ENCODE peak calls at places on chromosomes 16 and 17, in four cellular contexts. I is AG10803, A is ELR, W is pulmonary artery endothelial cell. M is an unnamed sample.

GRCh38 chr17:46741122-46741725 is 77.3 kb downstream of the WNT3 start:
- DNase-seq in I (no peak), W (no peak), A (no peak), M (no peak)

GRCh38 chr16:49696414-49697101 is 159.4 kb downstream of the ZNF423 start:
- DNase-seq in I (no peak), A (no peak), W (no peak), M (no peak)

GRCh38 chr16:87431926-87432325 is 39.8 kb downstream of the MAP1LC3B start:
- DNase-seq in W (no peak), A (peak; percentile 85), I (peak; percentile 79), M (no peak)

GRCh38 chr17:76747716-76748360 is 9.9 kb downstream of the MFSD11 start:
- DNase-seq in I (no peak), A (no peak), W (no peak), M (no peak)

GRCh38 chr16:70746708-70747424 is 54.1 kb downstream of the VAC14 start:
- DNase-seq in W (peak; percentile 37), A (peak; percentile 93), I (peak; percentile 86), M (peak; percentile 74)

GRCh38 chr16:89431158-89431584 is 59.2 kb downstream of the ANKRD11 start:
- DNase-seq in W (no peak), A (no peak), I (peak; percentile 86), M (no peak)

GRCh38 chr17:40922239-40922638 is 15.2 kb downstream of the KRT23 start:
- DNase-seq in A (peak; percentile 91), I (peak; percentile 89), W (peak; percentile 47), M (no peak)

GRCh38 chr16:11547517-11547916 is 39.2 kb downstream of the LITAF start:
- DNase-seq in W (no peak), I (no peak), A (no peak), M (no peak)

GRCh38 chr17:53628011-53628410 is 194.7 kb upstream of the KIF2B start:
- DNase-seq in W (no peak), I (peak; percentile 34), A (peak; percentile 94), M (no peak)

GRCh38 chr17:9285602-9286001 is 264.3 kb downstream of the NTN1 start:
- DNase-seq in I (peak; percentile 78), W (no peak), A (no peak), M (no peak)

GRCh38 chr17:1762906-1763829 is 1.3 kb downstream of the SERPINF1 start:
- DNase-seq in W (no peak), A (peak; percentile 40), I (peak; percentile 85), M (no peak)